ENCODE peak calls at places on chromosomes 13 and 19, in four cellular contexts. M is ascending aorta; I is HFF-Myc; B is activated CD4-positive, alpha-beta T cell treated with anti-CD3 and anti-CD28 coated beads, Interleukin-2, amount 50 U/mL, for 48 hours. H is an unnamed sample.

GRCh38 chr19:6481541-6482342 is at the start of gene DENND1C:
- DNase-seq in M (no peak), I (no peak), B (peak), H (peak)

GRCh38 chr13:26965976-26966375 is 205.4 kb upstream of the GPR12 start:
- DNase-seq in M (no peak), I (no peak), B (no peak), H (no peak)

GRCh38 chr19:29806098-29806866 is 5.5 kb upstream of the CCNE1 start:
- DNase-seq in M (no peak), I (no peak), B (no peak), H (peak)

GRCh38 chr19:47882890-47883289 is 3.2 kb downstream of the SULT2A1 start:
- DNase-seq in M (no peak), I (no peak), B (no peak), H (no peak)

GRCh38 chr19:52725528-52725961 is 9.3 kb downstream of the ZNF611 start:
- DNase-seq in M (no peak), I (no peak), B (no peak), H (no peak)

GRCh38 chr19:956747-957451 is 27.2 kb upstream of the WDR18 start:
- DNase-seq in M (no peak), I (no peak), B (no peak), H (peak)

GRCh38 chr19:30063184-30064020 is 121.4 kb downstream of the URI1 start:
- DNase-seq in M (no peak), I (no peak), B (no peak), H (no peak)

GRCh38 chr13:84479656-84480055 is 597.4 kb upstream of the SLITRK1 start:
- DNase-seq in M (no peak), I (no peak), B (no peak), H (no peak)

GRCh38 chr19:6524326-6524725 is 6.5 kb upstream of the TNFSF9 start:
- DNase-seq in M (no peak), I (no peak), B (no peak), H (no peak)

GRCh38 chr13:37392389-37392788 is 206.2 kb downstream of the POSTN start:
- DNase-seq in M (no peak), I (no peak), B (no peak), H (no peak)

GRCh38 chr19:55160128-55160985 is 2.8 kb upstream of the TNNI3 start:
- DNase-seq in M (peak), I (no peak), B (peak), H (peak)

GRCh38 chr13:46903748-46904147 is 6.9 kb upstream of the HTR2A start:
- DNase-seq in M (no peak), I (no peak), B (no peak), H (no peak)

GRCh38 chr19:15453091-15453498 is 3.3 kb upstream of the WIZ start:
- DNase-seq in M (no peak), I (no peak), B (no peak), H (no peak)

GRCh38 chr13:33057019-33057785 is 41.0 kb downstream of the KL start:
- DNase-seq in M (no peak), I (no peak), B (no peak), H (peak)

GRCh38 chr13:83765796-83766195 is 116.5 kb downstream of the SLITRK1 start:
- DNase-seq in M (no peak), I (no peak), B (no peak), H (no peak)

H was measured in SK-N-DZ.